ENCODE peak calls at places on chromosome 6, in four cellular contexts. J, O, W and G are unnamed samples. For H3K27me3 and H3K4me1, the result is how much of the 10 kb centered on the place peaks cover.

GRCh38 chr6:24931752-24932691 is 3.7 kb downstream of the RIPOR2 start:
- DNase-seq in O (peak), W (no peak), J (peak), G (no peak)

GRCh38 chr6:34900321-34901031 is 11.4 kb downstream of the ANKS1A start:
- DNase-seq in W (no peak), J (no peak), O (peak), G (no peak)

GRCh38 chr6:157249756-157250155 is 73.6 kb downstream of the TMEM242 start:
- DNase-seq in O (no peak), J (peak), W (no peak), G (no peak)

GRCh38 chr6:25789475-25789874 is 34.9 kb downstream of the SLC17A4 start:
- DNase-seq in W (no peak), J (no peak), O (no peak), G (no peak)

GRCh38 chr6:30263734-30264133 is 50.5 kb upstream of the TRIM26 start:
- DNase-seq in J (no peak), W (no peak), O (peak), G (no peak)

GRCh38 chr6:35139924-35140524 is 1.1 kb downstream of the TCP11 start:
- DNase-seq in J (no peak), O (peak), W (no peak), G (peak)

GRCh38 chr6:156280131-156280530 is 497.0 kb upstream of the ARID1B start:
- DNase-seq in J (no peak), O (no peak), W (no peak), G (no peak)

GRCh38 chr6:156779206-156780116 is 2.3 kb downstream of the ARID1B start:
- DNase-seq in W (peak), J (peak), O (peak), G (peak)

GRCh38 chr6:31075528-31075927 is 36.8 kb downstream of the C6orf15 start:
- DNase-seq in J (no peak), W (no peak), O (peak), G (no peak)

GRCh38 chr6:111985202-111985731 is 68.6 kb upstream of the CCN6 start:
- DNase-seq in J (no peak), O (peak), W (no peak), G (no peak)

GRCh38 chr6:122825180-122825579 is 36.1 kb downstream of the SMPDL3A start:
- DNase-seq in O (peak), W (no peak), J (no peak), G (no peak)

GRCh38 chr6:4128072-4128471 is 7.3 kb downstream of the ECI2 start:
- DNase-seq in J (no peak), W (no peak), O (peak), G (no peak)

GRCh38 chr6:2412731-2413130 is 167.3 kb upstream of the GMDS start:
- DNase-seq in W (no peak), J (no peak), O (peak), G (no peak)

GRCh38 chr6:14365393-14365792 is 247.8 kb downstream of the CD83 start:
- DNase-seq in W (no peak), O (peak), J (no peak), G (no peak)

GRCh38 chr6:53629862-53630532 is 35.6 kb downstream of the KLHL31 start:
- DNase-seq in W (no peak), J (no peak), O (no peak), G (no peak)

GRCh38 chr6:34206726-34207125 is 29.9 kb upstream of the HMGA1 start:
- DNase-seq in W (no peak), J (no peak), O (no peak), G (no peak)

GRCh38 chr6:91697010-91697694 is 1110.3 kb upstream of the MAP3K7 start:
- DNase-seq in J (no peak), W (no peak), O (no peak), G (no peak)

GRCh38 chr6:35096129-35096852 is 44.8 kb downstream of the TCP11 start:
- DNase-seq in J (no peak), O (peak), W (no peak), G (peak)

GRCh38 chr6:26268659-26269402 is 96.2 kb upstream of the BTN3A2 start:
- DNase-seq in O (peak), J (no peak), W (no peak), G (peak)

GRCh38 chr6:30325873-30326445 is 768 bp upstream of the TRIM39 start:
- DNase-seq in W (no peak), O (peak), J (no peak), G (no peak)

GRCh38 chr6:37149750-37150149 is 20.2 kb upstream of the PIM1 start:
- DNase-seq in W (no peak), J (no peak), O (no peak), G (no peak)
- H3K27me3 ChIP-seq in W (under half), J (under half), O (under half), G (under half)

GRCh38 chr6:63529498-63529897 is 42.8 kb upstream of the LOC128125822 start:
- DNase-seq in O (peak), W (no peak), J (no peak), G (no peak)
- H3K4me1 ChIP-seq in O (under half), W (under half), J (under half), G (under half)

GRCh38 chr6:246349-246748 is 45.9 kb upstream of the DUSP22 start:
- DNase-seq in W (no peak), O (no peak), J (no peak), G (no peak)
- H3K27me3 ChIP-seq in W (under half), O (under half), J (under half), G (under half)

GRCh38 chr6:16135078-16135477 is 6.2 kb downstream of the MYLIP start:
- DNase-seq in J (no peak), O (peak), W (no peak), G (no peak)

GRCh38 chr6:16130437-16130891 is 1.6 kb downstream of the MYLIP start:
- DNase-seq in J (no peak), W (no peak), O (no peak), G (peak)

GRCh38 chr6:16134430-16134829 is 5.5 kb downstream of the MYLIP start:
- DNase-seq in O (no peak), J (no peak), W (no peak), G (no peak)

GRCh38 chr6:16130932-16131387 is 2.1 kb downstream of the MYLIP start:
- DNase-seq in J (no peak), W (no peak), O (peak), G (peak)

DNA sequence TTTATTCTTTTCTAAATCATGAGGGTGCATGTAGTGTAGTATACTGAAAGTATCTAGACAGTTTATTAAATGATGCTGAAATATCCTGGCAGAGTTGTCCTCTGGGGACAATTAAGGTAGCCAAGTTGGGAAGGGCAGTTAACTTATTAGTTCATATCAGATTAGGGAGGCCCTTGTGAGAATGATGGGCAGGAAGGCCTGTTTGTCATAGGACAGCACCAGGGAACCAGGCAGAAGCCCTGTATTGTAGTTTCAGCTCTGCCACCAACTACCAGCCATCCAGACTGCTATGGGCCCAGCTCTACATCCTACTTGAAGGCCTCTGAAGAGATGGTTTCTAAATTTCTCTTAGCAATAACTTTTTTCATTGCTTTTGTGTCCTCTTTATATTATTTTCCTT is 4.0 kb downstream of the MYLIP start:
- DNase-seq in W (no peak), J (no peak), O (no peak), G (no peak)
- H3K4me1 ChIP-seq in W (half or more), J (half or more), O (under half), G (under half)

DNA sequence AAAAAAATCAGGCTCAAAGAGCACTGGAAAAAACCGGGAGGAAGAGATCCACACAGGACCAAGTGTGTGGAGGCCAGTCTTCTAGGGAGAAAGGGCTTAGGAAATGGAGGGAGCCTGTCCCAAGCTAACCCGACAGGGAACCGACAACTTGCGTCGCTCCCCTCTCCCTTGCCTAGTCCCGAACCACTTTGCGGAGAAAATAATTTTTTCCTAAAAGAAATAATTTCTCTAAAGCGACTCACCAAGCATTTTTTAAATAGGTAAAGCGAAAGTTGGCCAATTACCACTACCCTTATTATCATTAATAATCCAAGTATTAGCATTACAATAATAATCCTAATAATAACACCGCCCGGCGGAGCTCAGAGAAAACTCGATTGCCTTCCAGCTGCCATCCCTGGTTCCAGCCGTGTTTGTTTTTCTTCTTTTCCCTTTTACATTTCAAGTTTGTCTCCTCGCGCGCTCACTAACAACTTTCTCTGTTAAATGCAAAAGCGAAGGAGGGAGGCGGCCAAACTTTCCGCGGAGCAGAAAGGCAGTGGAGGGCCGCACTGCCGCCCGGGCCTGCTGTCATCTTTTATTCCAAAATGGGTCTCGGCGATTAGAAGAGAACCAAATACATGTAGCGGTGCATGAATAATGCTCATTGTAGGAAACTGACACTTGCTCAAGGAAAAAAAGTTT is 4.9 kb downstream of the NR2E1 start:
- DNase-seq in O (no peak), J (no peak), W (no peak), G (no peak)
- H3K27me3 ChIP-seq in O (half or more), J (half or more), W (half or more), G (half or more)

GRCh38 chr6:110355727-110356126 is 2.4 kb downstream of the METTL24 start:
- DNase-seq in J (no peak), W (no peak), O (no peak), G (no peak)
- H3K4me1 ChIP-seq in J (under half), W (under half), O (under half), G (under half)

DNA sequence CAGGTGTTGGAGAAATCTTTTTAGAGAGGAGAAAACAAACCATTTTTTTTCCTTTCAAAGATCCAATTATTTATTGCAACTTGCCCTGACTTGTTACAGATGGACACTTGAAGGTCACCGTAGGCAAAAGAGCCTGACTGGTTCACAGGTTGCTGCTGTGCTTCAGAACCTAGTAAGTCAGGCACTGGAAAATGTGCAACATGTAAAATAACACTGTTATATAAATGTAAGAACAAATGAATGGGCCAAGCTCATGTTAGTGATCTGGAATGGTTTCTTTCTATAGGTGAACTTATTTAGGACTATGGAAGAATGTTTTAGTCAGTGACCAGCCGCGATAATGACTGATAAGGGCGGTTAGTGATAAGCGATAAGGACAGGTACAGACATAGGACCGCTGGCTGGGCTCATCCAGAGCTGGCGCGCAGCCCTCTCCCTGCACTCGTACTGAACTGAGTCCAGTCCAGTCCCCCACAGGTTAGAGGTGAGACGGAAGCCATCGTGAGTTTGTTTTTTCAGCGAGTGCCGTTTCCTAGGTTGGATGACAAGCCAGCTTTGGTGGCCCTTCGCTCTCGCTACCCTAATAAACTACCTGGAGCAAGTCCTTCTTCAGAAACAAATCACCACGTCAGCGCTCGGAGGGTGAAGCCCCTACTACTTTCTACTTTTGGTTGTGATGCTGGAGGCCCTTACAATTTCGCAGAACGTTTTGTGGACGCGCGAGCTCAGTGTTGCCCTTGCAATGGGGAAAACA is 94.4 kb upstream of the PRDM1 start:
- DNase-seq in W (no peak), J (peak), O (no peak), G (peak)
- H3K27me3 ChIP-seq in W (half or more), J (half or more), O (under half), G (under half)